ENCODE peak calls at places on chromosomes 3 and 15, in five cellular contexts. B is H9, Y is neuronal stem cell, O is H1, A is mesenchymal stem cell. K is an unnamed sample.

GRCh38 chr3:171614318-171614967 is 154.2 kb upstream of the TNIK start:
- DNase-seq in B (peak), A (peak), Y (peak), O (peak), K (peak)

GRCh38 chr3:15958692-15959433 is 161.1 kb upstream of the ANKRD28 start:
- DNase-seq in B (no peak), A (peak), Y (no peak), O (no peak), K (peak)

GRCh38 chr3:39260957-39261356 is 18.9 kb downstream of the CX3CR1 start:
- DNase-seq in B (no peak), O (no peak), A (peak), Y (no peak), K (peak)

GRCh38 chr3:123312331-123313265 is 110.9 kb downstream of the SEC22A start:
- DNase-seq in B (no peak), Y (no peak), O (no peak), A (peak), K (no peak)

GRCh38 chr3:43345877-43346276 is 59.5 kb downstream of the SNRK start:
- DNase-seq in A (no peak), Y (no peak), O (no peak), B (no peak), K (no peak)

GRCh38 chr3:67377299-67377698 is 277.1 kb downstream of the SUCLG2 start:
- DNase-seq in A (peak), Y (no peak), O (no peak), B (no peak), K (no peak)

GRCh38 chr15:64149424-64150235 is 1.9 kb upstream of the SNX22 start:
- DNase-seq in A (peak), Y (no peak), B (peak), O (no peak), K (no peak)

GRCh38 chr3:52062499-52062898 is 6.1 kb upstream of the DUSP7 start:
- DNase-seq in O (no peak), B (no peak), Y (no peak), A (peak), K (peak)

GRCh38 chr3:160941885-160942494 is 163.2 kb downstream of the B3GALNT1 start:
- DNase-seq in O (peak), Y (peak), A (peak), B (peak), K (peak)

GRCh38 chr15:73631915-73632669 is 1.1 kb downstream of the NPTN start:
- DNase-seq in Y (no peak), A (peak), B (peak), O (no peak), K (no peak)

GRCh38 chr3:49799761-49800160 is at the start of gene CDHR4:
- DNase-seq in O (no peak), B (no peak), Y (no peak), A (peak), K (peak)

GRCh38 chr15:71448688-71449114 is 333.4 kb downstream of the THSD4 start:
- DNase-seq in B (peak), Y (peak), O (peak), A (peak), K (peak)

GRCh38 chr3:145939431-145939830 is 221.6 kb downstream of the PLOD2 start:
- DNase-seq in A (no peak), B (no peak), O (no peak), Y (no peak), K (no peak)

GRCh38 chr3:123790254-123791072 is 93.7 kb downstream of the MYLK start:
- DNase-seq in O (no peak), Y (no peak), A (peak), B (no peak), K (peak)

GRCh38 chr3:197302696-197303341 is 4.4 kb upstream of the DLG1 start:
- DNase-seq in Y (no peak), A (peak), B (no peak), O (no peak), K (peak)

GRCh38 chr15:58517682-58518525 is 86.1 kb downstream of the LIPC start:
- DNase-seq in B (no peak), Y (no peak), A (no peak), O (no peak), K (no peak)

GRCh38 chr3:157127831-157128767 is 31.8 kb downstream of the CCNL1 start:
- DNase-seq in O (no peak), B (no peak), A (peak), Y (no peak), K (peak)

GRCh38 chr3:53161345-53161819 is 373 bp downstream of the PRKCD start:
- DNase-seq in O (no peak), Y (no peak), B (no peak), A (peak), K (no peak)

GRCh38 chr15:26891448-26891881 is 24.6 kb downstream of the GABRA5 start:
- DNase-seq in O (peak), B (peak), A (peak), Y (peak), K (no peak)

GRCh38 chr3:15317164-15317477 is 15.3 kb downstream of the SH3BP5 start:
- DNase-seq in A (no peak), O (no peak), B (no peak), Y (no peak), K (no peak)

GRCh38 chr3:197397812-197398211 is 99.4 kb upstream of the DLG1 start:
- DNase-seq in B (no peak), A (no peak), O (no peak), Y (no peak), K (no peak)

GRCh38 chr3:65607101-65607500 is 431.6 kb downstream of the MAGI1 start:
- DNase-seq in A (no peak), O (no peak), B (no peak), Y (no peak), K (no peak)

GRCh38 chr3:59310736-59311135 is 260.9 kb upstream of the CFAP20DC start:
- DNase-seq in Y (no peak), B (no peak), A (no peak), O (no peak), K (no peak)

GRCh38 chr3:116517308-116517707 is 72.0 kb upstream of the LSAMP start:
- DNase-seq in Y (no peak), B (no peak), O (no peak), A (peak), K (no peak)

GRCh38 chr3:185332026-185332735 is 30.8 kb upstream of the MAP3K13 start:
- DNase-seq in O (no peak), B (no peak), A (peak), Y (no peak), K (no peak)

GRCh38 chr15:99621767-99622166 is 56.0 kb downstream of the MEF2A start:
- DNase-seq in B (no peak), A (no peak), O (no peak), Y (no peak), K (no peak)

GRCh38 chr3:172659246-172660002 is 51.4 kb downstream of the NCEH1 start:
- DNase-seq in B (no peak), A (peak), Y (no peak), O (no peak), K (peak)

GRCh38 chr3:54965746-54966145 is 37.9 kb upstream of the LRTM1 start:
- DNase-seq in A (peak), O (no peak), Y (no peak), B (no peak), K (no peak)

GRCh38 chr15:83430436-83430835 is 16.7 kb upstream of the SH3GL3 start:
- DNase-seq in Y (no peak), O (no peak), A (no peak), B (no peak), K (no peak)

GRCh38 chr15:81809543-81809942 is 236.3 kb downstream of the MEX3B start:
- DNase-seq in Y (no peak), O (no peak), A (no peak), B (peak), K (no peak)

GRCh38 chr15:25426896-25427610 is 11.8 kb downstream of the UBE3A start:
- DNase-seq in O (no peak), A (peak), Y (no peak), B (no peak), K (no peak)

GRCh38 chr15:51382787-51383186 is 41.3 kb downstream of the GLDN start:
- DNase-seq in O (peak), A (peak), B (peak), Y (peak), K (peak)

GRCh38 chr15:70098170-70098460 is 398 bp upstream of the TLE3 start:
- DNase-seq in O (no peak), A (no peak), B (no peak), Y (no peak), K (no peak)

DNA sequence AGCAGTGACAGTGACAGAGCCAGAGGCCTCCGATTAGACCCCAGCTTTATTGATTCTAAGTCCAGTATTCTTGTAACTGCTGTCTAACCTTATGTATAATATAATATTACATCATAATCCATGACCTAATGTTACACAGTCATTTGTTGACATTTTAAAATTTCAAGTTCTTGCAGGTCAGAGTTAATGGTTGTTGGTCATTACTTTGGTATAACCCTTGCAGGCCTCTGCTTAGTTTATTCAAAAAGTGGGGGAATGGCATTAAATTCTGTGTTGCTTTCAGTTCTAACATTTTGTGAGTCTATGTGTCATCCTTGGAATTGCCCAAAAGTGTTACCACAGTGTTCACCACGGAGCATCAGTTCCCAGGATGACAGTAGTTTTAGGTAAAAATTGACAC is 174.7 kb upstream of the BCL6 start:
- DNase-seq in A (peak), B (no peak), Y (no peak), O (no peak), K (no peak)
- H2BK12ac ChIP-seq in A (no peak), B (no peak), Y (no peak), O (no peak), K (no peak)

DNA sequence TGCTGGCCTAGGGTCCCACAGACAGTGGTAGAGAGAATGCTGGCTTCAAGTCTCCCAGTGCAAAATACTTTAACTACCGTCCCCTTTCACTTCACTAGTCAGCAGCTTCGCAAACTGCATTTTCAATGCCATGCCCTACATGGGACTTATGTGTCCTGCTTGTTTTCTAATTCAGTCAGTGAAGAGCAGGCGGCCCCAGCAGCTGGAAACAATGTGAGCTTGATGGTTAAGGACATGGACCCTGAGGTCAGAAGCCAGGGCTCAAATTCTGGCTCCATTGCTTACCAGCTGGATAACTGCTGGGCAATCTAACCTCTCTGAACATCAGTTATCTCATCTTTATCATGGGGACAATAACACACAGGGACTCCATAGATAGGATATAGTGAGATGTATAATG is 58.4 kb downstream of the SLC12A8 start:
- DNase-seq in O (no peak), B (no peak), A (no peak), Y (no peak), K (peak)
- H2BK120ac ChIP-seq in O (no peak), B (no peak), A (no peak), Y (no peak), K (no peak)

GRCh38 chr3:41144631-41145030 is 54.7 kb upstream of the CTNNB1 start:
- DNase-seq in B (no peak), O (no peak), Y (no peak), A (no peak), K (no peak)

GRCh38 chr3:41138601-41139000 is 60.7 kb upstream of the CTNNB1 start:
- DNase-seq in A (no peak), B (no peak), Y (no peak), O (no peak), K (peak)

GRCh38 chr3:41143421-41144031 is 55.8 kb upstream of the CTNNB1 start:
- DNase-seq in Y (no peak), A (peak), O (no peak), B (no peak), K (no peak)

GRCh38 chr3:41140242-41140641 is 59.1 kb upstream of the CTNNB1 start:
- DNase-seq in A (no peak), Y (no peak), O (no peak), B (no peak), K (peak)

DNA sequence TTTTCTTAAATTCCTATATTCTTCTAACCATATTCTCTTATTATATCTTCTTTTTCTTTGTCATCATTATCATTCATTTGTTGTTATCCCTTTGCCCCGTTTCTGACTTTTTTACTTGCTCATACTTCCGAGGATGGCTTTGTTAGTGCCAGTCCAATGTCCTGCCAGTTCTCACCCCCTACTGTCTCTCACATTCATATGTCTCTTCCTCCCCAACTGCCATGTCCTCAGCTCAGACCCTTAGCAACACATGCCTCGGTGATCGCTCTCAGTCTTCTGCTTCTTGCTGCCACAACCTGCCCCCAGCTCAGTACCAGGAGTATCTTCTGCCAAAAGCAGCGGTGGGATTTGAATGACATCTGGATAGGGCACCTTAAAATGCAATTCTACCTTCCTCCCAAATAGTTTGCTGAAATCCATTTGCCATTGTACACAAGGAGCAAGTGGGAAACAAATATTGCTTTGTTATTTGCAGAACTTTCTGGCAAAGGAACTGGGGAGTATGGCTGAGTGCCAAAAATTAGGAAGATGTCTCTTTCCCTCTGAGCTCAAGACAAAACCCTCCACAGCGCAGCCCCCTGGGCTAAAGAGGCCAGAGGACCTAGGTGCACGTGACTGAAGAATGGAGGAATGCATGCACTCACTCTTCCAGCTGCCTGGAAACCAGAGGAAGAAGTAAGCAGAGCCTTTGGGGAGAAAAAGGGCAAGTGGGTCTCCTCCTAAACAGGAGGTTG is 57.7 kb upstream of the CTNNB1 start:
- DNase-seq in A (no peak), O (no peak), Y (no peak), B (no peak), K (no peak)
- H2AK5ac ChIP-seq in A (no peak), O (no peak), Y (no peak), B (no peak), K (no peak)

GRCh38 chr15:65289261-65289854 is 2.7 kb upstream of the PARP16 start:
- DNase-seq in O (no peak), Y (no peak), A (no peak), B (no peak), K (no peak)

GRCh38 chr15:65286704-65287514 is at the start of gene PARP16:
- DNase-seq in O (peak), Y (peak), B (peak), A (peak), K (peak)

GRCh38 chr15:65287515-65287845 is 797 bp upstream of the PARP16 start:
- DNase-seq in A (peak), B (no peak), O (no peak), Y (no peak), K (no peak)

GRCh38 chr15:65286069-65286703 is 497 bp downstream of the PARP16 start:
- DNase-seq in O (peak), B (no peak), A (peak), Y (peak), K (peak)

DNA sequence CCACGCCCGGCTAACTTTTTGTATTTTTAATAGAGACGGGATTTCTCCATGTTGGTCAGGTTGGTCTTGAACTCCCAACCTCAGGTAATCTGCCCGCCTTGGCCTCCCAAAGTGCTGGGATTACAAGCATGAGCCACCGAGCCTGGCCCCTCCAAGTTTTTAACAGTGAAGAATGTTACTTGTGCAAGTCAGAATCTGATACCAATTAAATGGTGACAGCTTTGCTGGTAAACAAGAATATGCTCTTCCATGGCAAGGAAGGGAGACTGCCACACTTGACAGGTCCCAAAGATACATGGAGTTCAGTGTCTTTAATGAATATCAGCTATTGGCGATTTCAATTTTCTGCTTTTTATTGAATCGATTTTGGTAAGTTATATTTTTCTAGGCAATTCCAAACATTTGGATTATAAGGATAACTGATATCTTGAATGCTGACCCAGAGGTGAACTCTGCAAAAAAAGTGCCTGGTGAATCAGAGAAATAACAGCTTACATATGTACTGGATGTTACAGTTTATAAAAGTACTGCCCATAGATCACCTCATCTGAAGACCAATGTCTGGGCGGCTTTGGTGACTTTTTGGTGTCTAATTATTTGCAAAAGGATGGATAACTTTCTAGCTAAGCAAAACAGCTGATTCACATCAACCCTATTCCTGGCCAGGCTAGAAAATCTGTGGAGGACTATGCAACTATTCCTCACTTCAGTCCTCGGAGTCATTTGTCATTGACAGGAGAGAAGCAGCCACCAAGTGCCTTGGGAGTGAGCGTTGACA is 1.2 kb downstream of the PARP16 start:
- DNase-seq in O (no peak), Y (no peak), B (no peak), A (no peak), K (no peak)
- H2BK12ac ChIP-seq in O (no peak), Y (no peak), B (no peak), A (peak), K (no peak)

GRCh38 chr3:107235923-107236315 is 141.3 kb upstream of the CCDC54 start:
- DNase-seq in Y (peak), O (no peak), B (peak), A (peak), K (peak)
- H2BK120ac ChIP-seq in Y (no peak), O (no peak), B (no peak), A (no peak), K (no peak)